ENCODE peak calls at places on chromosomes 2 and 18, in nine cellular contexts. One of them, this sample, is unnamed.

GRCh38 chr2:100018794-100019193 is 123.6 kb downstream of the AFF3 start:
- DNase-seq in GM12878: no peak
- DNase-seq in K562: no peak
- DNase-seq in A549: no peak
- DNase-seq in SK-N-SH: no peak
- DNase-seq in ovary: no peak
- DNase-seq in tibial nerve: no peak
- DNase-seq in esophagus muscularis mucosa: no peak
- DNase-seq in sigmoid colon: no peak
- DNase-seq in this sample: no peak

GRCh38 chr2:15316370-15316814 is 244.7 kb downstream of the NBAS start:
- DNase-seq in GM12878: no peak
- DNase-seq in K562: no peak
- DNase-seq in A549: no peak
- DNase-seq in SK-N-SH: no peak
- DNase-seq in ovary: no peak
- DNase-seq in tibial nerve: no peak
- DNase-seq in esophagus muscularis mucosa: no peak
- DNase-seq in sigmoid colon: no peak
- DNase-seq in this sample: no peak

GRCh38 chr2:71156531-71156930 is 26.1 kb downstream of the MPHOSPH10 start:
- DNase-seq in GM12878: no peak
- DNase-seq in K562: no peak
- DNase-seq in A549: no peak
- DNase-seq in SK-N-SH: no peak
- DNase-seq in ovary: no peak
- DNase-seq in tibial nerve: no peak
- DNase-seq in esophagus muscularis mucosa: no peak
- DNase-seq in sigmoid colon: peak
- DNase-seq in this sample: no peak

GRCh38 chr2:86382108-86382507 is 44.7 kb upstream of the REEP1 start:
- DNase-seq in GM12878: no peak
- DNase-seq in K562: no peak
- DNase-seq in A549: no peak
- DNase-seq in SK-N-SH: no peak
- DNase-seq in ovary: no peak
- DNase-seq in tibial nerve: no peak
- DNase-seq in esophagus muscularis mucosa: no peak
- DNase-seq in sigmoid colon: no peak
- DNase-seq in this sample: no peak

GRCh38 chr2:27316655-27317412 is 6.1 kb downstream of the MPV17 start:
- DNase-seq in GM12878: no peak
- DNase-seq in K562: no peak
- DNase-seq in A549: no peak
- DNase-seq in SK-N-SH: no peak
- DNase-seq in ovary: no peak
- DNase-seq in tibial nerve: no peak
- DNase-seq in esophagus muscularis mucosa: no peak
- DNase-seq in sigmoid colon: no peak
- DNase-seq in this sample: no peak

GRCh38 chr2:58967736-58968135 is 726.6 kb upstream of the FANCL start:
- DNase-seq in GM12878: no peak
- DNase-seq in K562: no peak
- DNase-seq in A549: no peak
- DNase-seq in SK-N-SH: no peak
- DNase-seq in ovary: no peak
- DNase-seq in tibial nerve: peak
- DNase-seq in esophagus muscularis mucosa: no peak
- DNase-seq in sigmoid colon: no peak
- DNase-seq in this sample: no peak

GRCh38 chr2:218344090-218344754 is 12.4 kb upstream of the CATIP start:
- DNase-seq in GM12878: no peak
- DNase-seq in K562: no peak
- DNase-seq in A549: no peak
- DNase-seq in SK-N-SH: no peak
- DNase-seq in ovary: no peak
- DNase-seq in tibial nerve: no peak
- DNase-seq in esophagus muscularis mucosa: no peak
- DNase-seq in sigmoid colon: no peak
- DNase-seq in this sample: no peak

GRCh38 chr18:56869189-56869777 is 218.1 kb downstream of the WDR7 start:
- DNase-seq in GM12878: peak
- DNase-seq in K562: peak
- DNase-seq in A549: peak
- DNase-seq in SK-N-SH: peak
- DNase-seq in ovary: no peak
- DNase-seq in tibial nerve: no peak
- DNase-seq in esophagus muscularis mucosa: no peak
- DNase-seq in sigmoid colon: no peak
- DNase-seq in this sample: no peak

GRCh38 chr2:128377071-128377910 is 58.6 kb upstream of the HS6ST1 start:
- DNase-seq in GM12878: no peak
- DNase-seq in K562: no peak
- DNase-seq in A549: no peak
- DNase-seq in SK-N-SH: no peak
- DNase-seq in ovary: no peak
- DNase-seq in tibial nerve: no peak
- DNase-seq in esophagus muscularis mucosa: no peak
- DNase-seq in sigmoid colon: peak
- DNase-seq in this sample: no peak

GRCh38 chr2:239889641-239890055 is 135.5 kb downstream of the NDUFA10 start:
- DNase-seq in GM12878: no peak
- DNase-seq in K562: no peak
- DNase-seq in A549: no peak
- DNase-seq in SK-N-SH: no peak
- DNase-seq in ovary: no peak
- DNase-seq in tibial nerve: no peak
- DNase-seq in esophagus muscularis mucosa: no peak
- DNase-seq in sigmoid colon: no peak
- DNase-seq in this sample: no peak
- TF ChIP-seq EP300 in GM12878: no peak
- TF ChIP-seq EP300 in K562: no peak
- TF ChIP-seq EP300 in A549: no peak
- TF ChIP-seq EP300 in SK-N-SH: no peak
- TF ChIP-seq EP300 in ovary: no peak
- TF ChIP-seq EP300 in tibial nerve: no peak
- TF ChIP-seq EP300 in esophagus muscularis mucosa: no peak
- TF ChIP-seq EP300 in sigmoid colon: no peak
- TF ChIP-seq EP300 in this sample: no peak

GRCh38 chr2:65275141-65275540 is 47.5 kb downstream of the ACTR2 start:
- DNase-seq in GM12878: no peak
- DNase-seq in K562: no peak
- DNase-seq in A549: no peak
- DNase-seq in SK-N-SH: no peak
- DNase-seq in ovary: no peak
- DNase-seq in tibial nerve: no peak
- DNase-seq in esophagus muscularis mucosa: no peak
- DNase-seq in sigmoid colon: no peak
- DNase-seq in this sample: no peak
- TF ChIP-seq EP300 in GM12878: no peak
- TF ChIP-seq EP300 in K562: no peak
- TF ChIP-seq EP300 in A549: no peak
- TF ChIP-seq EP300 in SK-N-SH: no peak
- TF ChIP-seq EP300 in ovary: no peak
- TF ChIP-seq EP300 in tibial nerve: no peak
- TF ChIP-seq EP300 in esophagus muscularis mucosa: no peak
- TF ChIP-seq EP300 in sigmoid colon: no peak
- TF ChIP-seq EP300 in this sample: no peak

GRCh38 chr2:207126724-207127314 is 38.9 kb downstream of the KLF7 start:
- DNase-seq in GM12878: no peak
- DNase-seq in K562: no peak
- DNase-seq in A549: no peak
- DNase-seq in SK-N-SH: no peak
- DNase-seq in ovary: no peak
- DNase-seq in tibial nerve: no peak
- DNase-seq in esophagus muscularis mucosa: no peak
- DNase-seq in sigmoid colon: no peak
- DNase-seq in this sample: no peak
- TF ChIP-seq EP300 in GM12878: no peak
- TF ChIP-seq EP300 in K562: no peak
- TF ChIP-seq EP300 in A549: no peak
- TF ChIP-seq EP300 in SK-N-SH: no peak
- TF ChIP-seq EP300 in ovary: no peak
- TF ChIP-seq EP300 in tibial nerve: no peak
- TF ChIP-seq EP300 in esophagus muscularis mucosa: no peak
- TF ChIP-seq EP300 in sigmoid colon: no peak
- TF ChIP-seq EP300 in this sample: no peak

GRCh38 chr2:39379643-39380524 is 57.2 kb downstream of the MAP4K3 start:
- DNase-seq in GM12878: peak
- DNase-seq in K562: peak
- DNase-seq in A549: peak
- DNase-seq in SK-N-SH: peak
- DNase-seq in ovary: no peak
- DNase-seq in tibial nerve: no peak
- DNase-seq in esophagus muscularis mucosa: no peak
- DNase-seq in sigmoid colon: no peak
- DNase-seq in this sample: no peak
- TF ChIP-seq EP300 in GM12878: no peak
- TF ChIP-seq EP300 in K562: no peak
- TF ChIP-seq EP300 in A549: no peak
- TF ChIP-seq EP300 in SK-N-SH: no peak
- TF ChIP-seq EP300 in ovary: no peak
- TF ChIP-seq EP300 in tibial nerve: peak
- TF ChIP-seq EP300 in esophagus muscularis mucosa: no peak
- TF ChIP-seq EP300 in sigmoid colon: peak
- TF ChIP-seq EP300 in this sample: no peak

GRCh38 chr2:133262888-133263287 is 305.4 kb downstream of the NCKAP5 start:
- DNase-seq in GM12878: no peak
- DNase-seq in K562: no peak
- DNase-seq in A549: no peak
- DNase-seq in SK-N-SH: no peak
- DNase-seq in ovary: no peak
- DNase-seq in tibial nerve: no peak
- DNase-seq in esophagus muscularis mucosa: no peak
- DNase-seq in sigmoid colon: no peak
- DNase-seq in this sample: no peak
- TF ChIP-seq EP300 in GM12878: no peak
- TF ChIP-seq EP300 in K562: no peak
- TF ChIP-seq EP300 in A549: no peak
- TF ChIP-seq EP300 in SK-N-SH: no peak
- TF ChIP-seq EP300 in ovary: no peak
- TF ChIP-seq EP300 in tibial nerve: no peak
- TF ChIP-seq EP300 in esophagus muscularis mucosa: no peak
- TF ChIP-seq EP300 in sigmoid colon: no peak
- TF ChIP-seq EP300 in this sample: no peak

DNA sequence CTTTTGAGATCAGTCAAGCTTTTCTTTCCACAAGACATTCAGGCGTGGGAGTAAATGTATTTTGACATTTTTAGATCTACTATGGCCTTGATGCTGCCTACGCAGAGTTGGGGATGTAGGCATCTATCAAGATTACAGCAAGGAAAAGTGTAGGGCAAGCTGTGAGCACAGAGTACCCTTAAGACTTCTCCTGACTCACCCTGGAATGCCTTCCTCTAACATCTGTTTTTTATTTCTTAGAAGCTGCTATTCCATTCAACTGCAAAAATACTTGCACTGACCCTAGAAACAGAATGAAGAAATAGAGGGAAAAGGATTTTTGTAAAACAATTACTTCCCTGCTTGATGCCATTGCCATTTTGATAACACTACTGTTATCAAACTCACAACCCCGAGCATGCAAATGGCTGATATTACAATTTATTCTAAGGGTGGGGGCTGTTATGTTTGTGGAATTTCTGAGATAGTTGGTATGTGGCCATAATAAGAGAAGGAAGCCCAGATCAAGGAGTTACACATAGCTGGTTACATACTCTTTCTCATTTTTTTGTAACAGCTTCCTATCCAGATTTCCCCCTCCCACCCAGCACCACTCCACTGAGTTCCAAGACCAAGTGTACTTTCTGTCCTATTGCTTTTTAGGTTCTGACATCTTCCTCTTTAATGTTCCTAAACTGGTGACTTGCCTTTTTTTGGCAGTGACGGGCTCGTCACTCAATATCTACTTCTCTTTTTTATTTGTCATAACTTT is 5.9 kb upstream of the ROCK1 start:
- DNase-seq in GM12878: no peak
- DNase-seq in K562: no peak
- DNase-seq in A549: no peak
- DNase-seq in SK-N-SH: no peak
- DNase-seq in ovary: no peak
- DNase-seq in tibial nerve: no peak
- DNase-seq in esophagus muscularis mucosa: no peak
- DNase-seq in sigmoid colon: no peak
- DNase-seq in this sample: no peak
- TF ChIP-seq EP300 in GM12878: no peak
- TF ChIP-seq EP300 in K562: no peak
- TF ChIP-seq EP300 in A549: no peak
- TF ChIP-seq EP300 in SK-N-SH: peak
- TF ChIP-seq EP300 in ovary: no peak
- TF ChIP-seq EP300 in tibial nerve: no peak
- TF ChIP-seq EP300 in esophagus muscularis mucosa: no peak
- TF ChIP-seq EP300 in sigmoid colon: no peak
- TF ChIP-seq EP300 in this sample: no peak

DNA sequence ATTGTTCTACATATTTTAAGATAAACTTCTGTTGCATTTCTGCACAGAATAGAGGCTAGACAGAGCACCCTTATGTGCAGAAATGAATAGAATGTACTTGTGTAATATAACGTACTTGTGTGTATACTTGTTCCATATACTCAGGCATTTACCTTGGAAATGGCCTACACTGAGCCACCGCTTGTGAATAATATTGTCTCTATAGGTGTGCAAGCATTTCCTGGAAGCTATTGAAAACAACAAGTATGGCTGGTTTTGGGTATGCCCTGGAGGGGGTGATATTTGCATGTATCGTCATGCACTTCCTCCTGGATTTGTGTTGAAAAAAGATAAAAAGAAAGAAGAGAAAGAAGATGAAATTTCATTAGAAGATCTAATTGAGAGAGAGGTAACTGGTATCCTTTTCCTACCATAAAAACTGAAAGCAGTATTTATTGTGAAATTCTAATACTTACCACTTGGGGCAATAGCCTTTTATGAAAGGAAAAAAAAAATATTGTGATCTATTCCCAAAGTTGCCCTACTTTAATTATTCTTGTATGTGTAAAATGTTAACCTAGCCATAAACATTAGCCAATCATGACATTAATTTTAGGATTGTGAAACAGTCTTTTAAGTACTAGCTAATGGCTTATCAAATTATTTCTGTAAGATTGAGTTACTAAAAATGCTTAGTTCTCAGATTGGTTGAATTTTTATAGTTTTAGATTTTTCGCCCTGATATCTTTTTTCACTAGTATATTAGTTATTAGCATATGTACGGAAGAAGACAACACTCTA is 18.0 kb downstream of the ZC3H15 start:
- DNase-seq in GM12878: no peak
- DNase-seq in K562: no peak
- DNase-seq in A549: no peak
- DNase-seq in SK-N-SH: peak
- DNase-seq in ovary: no peak
- DNase-seq in tibial nerve: no peak
- DNase-seq in esophagus muscularis mucosa: no peak
- DNase-seq in sigmoid colon: no peak
- DNase-seq in this sample: no peak
- TF ChIP-seq EP300 in GM12878: no peak
- TF ChIP-seq EP300 in K562: no peak
- TF ChIP-seq EP300 in A549: no peak
- TF ChIP-seq EP300 in SK-N-SH: no peak
- TF ChIP-seq EP300 in ovary: no peak
- TF ChIP-seq EP300 in tibial nerve: no peak
- TF ChIP-seq EP300 in esophagus muscularis mucosa: no peak
- TF ChIP-seq EP300 in sigmoid colon: no peak
- TF ChIP-seq EP300 in this sample: no peak

This sample was measured in suprapubic skin.